ENCODE peak calls at places on chromosomes 16 and 17, in four cellular contexts. G is fibroblast of lung, V is GM12878, T is Panc1. W is an unnamed sample.

GRCh38 chr17:50956750-50957523 is 90.8 kb upstream of the TOB1 start:
- DNase-seq in G (peak; percentile 48), V (no peak), T (peak; percentile 27), W (no peak)

GRCh38 chr17:7873051-7873450 is 15.2 kb downstream of the CYB5D1 start:
- DNase-seq in G (no peak), V (no peak), T (no peak), W (no peak)

GRCh38 chr17:80630721-80631120 is 86.1 kb downstream of the RPTOR start:
- DNase-seq in G (no peak), V (no peak), T (no peak), W (no peak)

GRCh38 chr17:33012522-33013033 is 20.9 kb downstream of the SPACA3 start:
- DNase-seq in G (peak; percentile 96), V (no peak), T (no peak), W (no peak)

GRCh38 chr17:17497845-17498520 is 1.8 kb upstream of the RASD1 start:
- DNase-seq in G (no peak), V (no peak), T (no peak), W (no peak)

GRCh38 chr16:22300427-22301071 is 3.3 kb downstream of the POLR3E start:
- DNase-seq in G (peak; percentile 49), V (no peak), T (no peak), W (no peak)

GRCh38 chr17:63153488-63153887 is 187.5 kb downstream of the TANC2 start:
- DNase-seq in G (no peak), V (no peak), T (no peak), W (no peak)

GRCh38 chr16:10868089-10868488 is 8.9 kb upstream of the CIITA start:
- DNase-seq in G (no peak), V (no peak), T (no peak), W (no peak)

GRCh38 chr16:4800290-4801041 is 2.0 kb downstream of the ROGDI start:
- DNase-seq in G (no peak), V (no peak), T (no peak), W (peak; percentile 40)

GRCh38 chr16:4183258-4184037 is 58.4 kb downstream of the SRL start:
- DNase-seq in G (peak; percentile 89), V (peak; percentile 56), T (no peak), W (peak; percentile 92)

GRCh38 chr16:56362706-56363105 is 62.6 kb downstream of the AMFR start:
- DNase-seq in G (no peak), V (no peak), T (no peak), W (no peak)

GRCh38 chr16:31105677-31106213 is 2.4 kb upstream of the BCKDK start:
- DNase-seq in G (peak; percentile 32), V (no peak), T (no peak), W (peak; percentile 85)

GRCh38 chr16:80563807-80564206 is 23.0 kb downstream of the DYNLRB2 start:
- DNase-seq in G (no peak), V (no peak), T (no peak), W (no peak)

GRCh38 chr17:77929871-77930436 is 28.5 kb upstream of the TNRC6C start:
- DNase-seq in G (no peak), V (no peak), T (no peak), W (no peak)

GRCh38 chr16:57446530-57447141 is 549 bp downstream of the CIAPIN1 start:
- DNase-seq in G (peak; percentile 23), V (no peak), T (no peak), W (no peak)

GRCh38 chr17:40862985-40863733 is 3.9 kb downstream of the KRT12 start:
- DNase-seq in G (peak; percentile 9), V (no peak), T (no peak), W (peak; percentile 6)

GRCh38 chr16:66050991-66051390 is 315.5 kb upstream of the CDH5 start:
- DNase-seq in G (no peak), V (no peak), T (no peak), W (no peak)

GRCh38 chr16:55668337-55669281 is 12.8 kb downstream of the SLC6A2 start:
- DNase-seq in G (peak; percentile 15), V (no peak), T (peak; percentile 8), W (no peak)

GRCh38 chr17:51362818-51363598 is 102.7 kb downstream of the UTP18 start:
- DNase-seq in G (no peak), V (no peak), T (no peak), W (no peak)

GRCh38 chr16:72961115-72961832 is 86.7 kb downstream of the ZFHX3 start:
- DNase-seq in G (peak; percentile 24), V (no peak), T (no peak), W (no peak)

GRCh38 chr16:2767891-2768290 is 9.2 kb downstream of the ELOB start:
- DNase-seq in G (no peak), V (no peak), T (no peak), W (no peak)

GRCh38 chr16:88769617-88770458 is 15.2 kb downstream of the PIEZO1 start:
- DNase-seq in G (no peak), V (no peak), T (no peak), W (peak; percentile 77)

GRCh38 chr17:50630524-50631194 is 4.0 kb upstream of the ABCC3 start:
- DNase-seq in G (no peak), V (no peak), T (no peak), W (no peak)

GRCh38 chr17:48328457-48328856 is 101.6 kb downstream of the SKAP1 start:
- DNase-seq in G (no peak), V (no peak), T (no peak), W (no peak)
- H3K4me3 ChIP-seq in G (no peak overlapping the region), V (no peak overlapping the region), T (no peak overlapping the region), W (no peak overlapping the region)

GRCh38 chr17:58091024-58091567 is 7.9 kb downstream of the DYNLL2 start:
- DNase-seq in G (no peak), V (no peak), T (no peak), W (no peak)

GRCh38 chr17:58085039-58085715 is 2.0 kb downstream of the DYNLL2 start:
- DNase-seq in G (no peak), V (no peak), T (no peak), W (no peak)

GRCh38 chr17:58086953-58087352 is 3.7 kb downstream of the DYNLL2 start:
- DNase-seq in G (no peak), V (no peak), T (no peak), W (no peak)

GRCh38 chr17:58089111-58089510 is 5.9 kb downstream of the DYNLL2 start:
- DNase-seq in G (no peak), V (no peak), T (no peak), W (no peak)

GRCh38 chr17:58088624-58089023 is 5.4 kb downstream of the DYNLL2 start:
- DNase-seq in G (no peak), V (no peak), T (no peak), W (no peak)
- H3K36me3 ChIP-seq in G (peaks cover 34% of the 10 kb centered on the region), V (peaks cover 15% of the 10 kb centered on the region), T (peaks cover 9% of the 10 kb centered on the region), W (peaks cover 36% of the 10 kb centered on the region)

GRCh38 chr16:414395-415169 is 10.9 kb upstream of the RAB11FIP3 start:
- DNase-seq in G (no peak), V (no peak), T (no peak), W (no peak)
- H3K27me3 ChIP-seq in G (no peaks in the 10 kb centered on the region), V (no peaks in the 10 kb centered on the region), T (no peaks in the 10 kb centered on the region), W (no peaks in the 10 kb centered on the region)

DNA sequence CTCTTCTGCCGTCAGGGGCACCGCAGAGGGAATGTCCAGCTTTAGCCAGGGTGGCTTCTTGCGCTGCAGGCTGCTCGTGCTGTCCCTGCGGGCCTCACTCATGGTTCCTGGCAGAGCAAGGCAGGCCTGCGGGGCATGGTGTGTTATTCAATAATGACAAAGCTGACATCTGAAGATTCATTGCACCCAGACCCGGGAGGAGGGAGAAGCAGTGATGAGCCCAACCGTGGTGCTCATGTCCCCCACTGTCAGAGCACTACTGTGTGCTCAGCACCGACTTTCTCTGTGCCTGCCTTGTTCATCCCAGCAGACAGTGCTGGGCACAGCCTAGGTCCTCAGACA is 7.5 kb downstream of the RHBDF1 start:
- DNase-seq in G (no peak), V (no peak), T (no peak), W (peak; percentile 3)
- H3K4me3 ChIP-seq in G (no peak overlapping the region), V (no peak overlapping the region), T (no peak overlapping the region), W (no peak overlapping the region)